ENCODE peak calls at places on chromosomes 2 and 18, in ten cellular contexts. G is naive thymus-derived CD8-positive, alpha-beta T cell; S is anterior cingulate cortex; F is kidney tubule cell; W is NCI-H1092 treated with DMSO at 0.1 percent for 48 hours; H is AG10803; M is astrocyte of the cerebellum; N is foreskin fibroblast; O is right cardiac atrium; D is A172. Y is an unnamed sample.

GRCh38 chr2:192700934-192701333 is 506.2 kb upstream of the TMEFF2 start:
- DNase-seq in F (no peak), M (no peak), N (no peak), H (no peak), W (no peak), S (no peak), O (no peak), G (no peak), D (no peak), Y (no peak)

GRCh38 chr18:3758531-3758930 is 308.6 kb downstream of the TGIF1 start:
- DNase-seq in H (peak; percentile 14), N (no peak), M (peak; percentile 8), F (peak; percentile 45), D (peak; percentile 91), G (no peak), W (no peak), S (no peak), O (no peak), Y (no peak)

GRCh38 chr2:118102433-118103082 is 14.3 kb downstream of the INSIG2 start:
- DNase-seq in G (no peak), S (no peak), H (no peak), D (peak; percentile 30), W (no peak), N (no peak), O (no peak), F (peak; percentile 30), M (no peak), Y (no peak)

GRCh38 chr2:239318790-239319189 is 82.0 kb downstream of the HDAC4 start:
- DNase-seq in G (no peak), D (no peak), S (no peak), F (no peak), N (no peak), H (peak; percentile 54), M (no peak), O (no peak), W (no peak), Y (no peak)

GRCh38 chr2:152336854-152337510 is 2.0 kb downstream of the FMNL2 start:
- DNase-seq in N (no peak), M (peak; percentile 51), F (peak; percentile 49), G (no peak), O (peak; percentile 37), S (no peak), D (peak; percentile 21), H (peak; percentile 82), W (no peak), Y (no peak)

GRCh38 chr2:55364189-55365055 is 55.2 kb downstream of the CCDC88A start:
- DNase-seq in D (peak; percentile 97), S (no peak), M (peak; percentile 98), W (no peak), H (peak; percentile 96), F (peak; percentile 53), N (peak; percentile 92), O (no peak), G (no peak), Y (no peak)

GRCh38 chr2:60394467-60394866 is 159.0 kb downstream of the BCL11A start:
- DNase-seq in N (no peak), H (peak; percentile 29), D (no peak), F (no peak), O (no peak), S (no peak), G (no peak), M (no peak), W (no peak), Y (no peak)

GRCh38 chr2:96114546-96114902 is 1.8 kb downstream of the ADRA2B start:
- DNase-seq in F (no peak), H (no peak), W (no peak), N (no peak), D (no peak), G (peak; percentile 43), S (no peak), M (no peak), O (no peak), Y (no peak)

GRCh38 chr2:63819765-63820717 is 21.7 kb upstream of the UGP2 start:
- DNase-seq in H (peak; percentile 88), G (no peak), W (no peak), M (no peak), D (no peak), S (no peak), F (no peak), O (no peak), N (peak; percentile 62), Y (no peak)

GRCh38 chr2:231708773-231709635 is 679 bp downstream of the PTMA start:
- DNase-seq in D (no peak), G (peak; percentile 76), S (no peak), W (no peak), H (peak; percentile 37), N (no peak), O (peak; percentile 85), M (no peak), F (peak; percentile 50), Y (peak; percentile 65)

GRCh38 chr2:181552808-181553207 is 95.6 kb downstream of the ITGA4 start:
- DNase-seq in O (no peak), G (no peak), M (no peak), S (no peak), D (no peak), N (peak; percentile 38), H (no peak), F (peak; percentile 88), W (no peak), Y (no peak)

GRCh38 chr18:52334896-52335295 is 5.1 kb upstream of the DCC start:
- DNase-seq in H (peak; percentile 62), N (peak; percentile 77), M (peak; percentile 46), O (no peak), W (no peak), F (peak; percentile 61), D (no peak), S (no peak), G (no peak), Y (no peak)

GRCh38 chr2:71608034-71608433 is 154.7 kb downstream of the DYSF start:
- DNase-seq in N (no peak), D (no peak), M (no peak), H (no peak), W (no peak), G (peak; percentile 35), S (no peak), O (peak; percentile 12), F (no peak), Y (no peak)

GRCh38 chr2:119694994-119695521 is 16.1 kb downstream of the TMEM177 start:
- DNase-seq in N (peak; percentile 39), D (peak; percentile 57), G (peak; percentile 73), H (peak; percentile 83), W (peak; percentile 35), F (peak; percentile 63), O (no peak), M (peak; percentile 69), S (peak; percentile 24), Y (no peak)

GRCh38 chr2:149271575-149271974 is 58.8 kb upstream of the LYPD6 start:
- DNase-seq in O (no peak), F (no peak), H (no peak), N (no peak), D (no peak), W (no peak), S (no peak), M (no peak), G (no peak), Y (no peak)

GRCh38 chr2:191247381-191248057 is 2.3 kb downstream of the MYO1B start:
- DNase-seq in M (peak; percentile 77), D (peak; percentile 84), G (no peak), H (peak; percentile 92), O (no peak), N (peak; percentile 92), S (no peak), W (no peak), F (peak; percentile 95), Y (no peak)

GRCh38 chr2:200122683-200123082 is 167.3 kb downstream of the MAIP1 start:
- DNase-seq in O (no peak), D (no peak), H (no peak), M (no peak), S (no peak), G (no peak), N (no peak), W (no peak), F (no peak), Y (no peak)

GRCh38 chr2:175840261-175840660 is 161.8 kb downstream of the LNPK start:
- DNase-seq in W (no peak), D (no peak), F (no peak), S (no peak), M (no peak), O (no peak), H (peak; percentile 78), G (no peak), N (no peak), Y (no peak)